ENCODE peak calls at places on chromosomes 16 and 17, in four cellular contexts. L is uterus, Z is left ventricle myocardium inferior, Q is fibroblast of pulmonary artery. J is an unnamed sample.

GRCh38 chr17:410674-411401 is 58.2 kb upstream of the RPH3AL start:
- DNase-seq in Q (peak), L (peak), Z (no peak), J (no peak)

GRCh38 chr16:68539704-68540370 is 746 bp downstream of the ZFP90 start:
- DNase-seq in Z (no peak), Q (no peak), L (no peak), J (no peak)

GRCh38 chr17:39080416-39081179 is 70.8 kb downstream of the PLXDC1 start:
- DNase-seq in L (peak), Q (peak), Z (peak), J (no peak)

GRCh38 chr16:17448640-17449638 is 21.8 kb downstream of the XYLT1 start:
- DNase-seq in Z (peak), Q (no peak), L (no peak), J (no peak)

GRCh38 chr16:72711823-72712222 is 336.1 kb downstream of the ZFHX3 start:
- DNase-seq in L (no peak), Z (no peak), Q (no peak), J (no peak)

GRCh38 chr17:5000237-5000639 is 2.5 kb downstream of the KIF1C start:
- DNase-seq in Q (peak), Z (peak), L (peak), J (no peak)

GRCh38 chr16:50742521-50743150 is 750 bp downstream of the CYLD start:
- DNase-seq in Z (peak), Q (peak), L (no peak), J (no peak)

GRCh38 chr17:41681776-41682175 is 6.9 kb upstream of the EIF1 start:
- DNase-seq in Q (no peak), Z (no peak), L (no peak), J (no peak)

GRCh38 chr17:78665952-78666920 is 89.0 kb upstream of the DNAH17 start:
- DNase-seq in Q (no peak), Z (peak), L (no peak), J (no peak)

GRCh38 chr16:89103156-89103555 is 9.5 kb downstream of the ACSF3 start:
- DNase-seq in Q (no peak), L (no peak), Z (no peak), J (no peak)

GRCh38 chr16:23181506-23181905 is 1.0 kb upstream of the SCNN1G start:
- DNase-seq in L (no peak), Z (no peak), Q (no peak), J (no peak)

GRCh38 chr16:23183486-23183862 is 929 bp downstream of the SCNN1G start:
- DNase-seq in Z (no peak), L (no peak), Q (no peak), J (no peak)

GRCh38 chr16:23185661-23186060 is 3.1 kb downstream of the SCNN1G start:
- DNase-seq in L (no peak), Q (no peak), Z (no peak), J (no peak)

GRCh38 chr16:23182206-23182674 is 305 bp upstream of the SCNN1G start:
- DNase-seq in Z (peak), L (peak), Q (peak), J (peak)

GRCh38 chr16:23182675-23183485 is at the start of gene SCNN1G:
- DNase-seq in Q (no peak), L (peak), Z (peak), J (no peak)
- H3K4me3 ChIP-seq in Q (no peak), L (peak), Z (peak), J (peak)

GRCh38 chr17:83067071-83067717 is 12.2 kb upstream of the METRNL start:
- DNase-seq in L (peak), Q (no peak), Z (peak), J (no peak)

GRCh38 chr17:83065660-83066542 is 13.5 kb upstream of the METRNL start:
- DNase-seq in Q (no peak), L (peak), Z (peak), J (no peak)

GRCh38 chr17:83069571-83069906 is 9.9 kb upstream of the METRNL start:
- DNase-seq in L (no peak), Q (no peak), Z (no peak), J (no peak)

GRCh38 chr17:83068641-83069570 is 10.5 kb upstream of the METRNL start:
- DNase-seq in Q (no peak), L (no peak), Z (no peak), J (no peak)

DNA sequence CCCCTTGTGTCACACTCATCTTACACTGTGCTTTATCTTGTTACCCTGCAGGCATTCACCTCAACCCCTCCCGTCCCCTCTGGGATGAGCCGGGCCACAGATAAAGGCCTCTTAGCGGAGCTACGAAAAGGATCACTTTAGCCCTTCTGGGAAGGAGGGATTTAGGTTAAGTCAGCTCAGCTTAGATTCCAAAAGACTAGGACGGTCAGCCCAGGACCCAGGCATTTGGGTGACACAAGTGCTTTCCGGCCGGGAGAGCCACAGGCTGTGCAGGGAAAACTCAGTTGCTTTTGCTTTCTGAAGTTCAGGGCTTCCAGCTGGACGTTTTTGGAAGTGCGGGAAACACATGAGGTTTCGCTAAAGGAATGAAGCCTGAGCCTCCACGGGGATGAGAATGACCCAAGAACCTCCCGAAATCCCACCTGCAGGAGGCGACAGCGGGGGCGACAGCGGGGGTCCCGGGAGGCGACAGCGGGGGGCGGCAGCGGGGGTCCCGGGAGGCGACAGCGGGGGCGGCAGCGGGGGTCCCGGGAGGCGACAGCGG is 11.6 kb upstream of the METRNL start:
- DNase-seq in L (no peak), Q (no peak), Z (peak), J (no peak)
- TF ChIP-seq CTCF in L (no peak), Q (no peak), Z (no peak), J (no peak)

GRCh38 chr16:67190041-67190440 is at the start of gene EXOC3L1:
- DNase-seq in Z (no peak), L (no peak), Q (no peak), J (no peak)

GRCh38 chr16:67192781-67193260 is 866 bp downstream of the E2F4 start:
- DNase-seq in L (no peak), Z (no peak), Q (no peak), J (no peak)

GRCh38 chr16:67190448-67191399 is 788 bp upstream of the EXOC3L1 start:
- DNase-seq in L (no peak), Z (no peak), Q (peak), J (no peak)

GRCh38 chr16:67191995-67192681 is at the start of gene E2F4:
- DNase-seq in Z (peak), L (peak), Q (peak), J (peak)

DNA sequence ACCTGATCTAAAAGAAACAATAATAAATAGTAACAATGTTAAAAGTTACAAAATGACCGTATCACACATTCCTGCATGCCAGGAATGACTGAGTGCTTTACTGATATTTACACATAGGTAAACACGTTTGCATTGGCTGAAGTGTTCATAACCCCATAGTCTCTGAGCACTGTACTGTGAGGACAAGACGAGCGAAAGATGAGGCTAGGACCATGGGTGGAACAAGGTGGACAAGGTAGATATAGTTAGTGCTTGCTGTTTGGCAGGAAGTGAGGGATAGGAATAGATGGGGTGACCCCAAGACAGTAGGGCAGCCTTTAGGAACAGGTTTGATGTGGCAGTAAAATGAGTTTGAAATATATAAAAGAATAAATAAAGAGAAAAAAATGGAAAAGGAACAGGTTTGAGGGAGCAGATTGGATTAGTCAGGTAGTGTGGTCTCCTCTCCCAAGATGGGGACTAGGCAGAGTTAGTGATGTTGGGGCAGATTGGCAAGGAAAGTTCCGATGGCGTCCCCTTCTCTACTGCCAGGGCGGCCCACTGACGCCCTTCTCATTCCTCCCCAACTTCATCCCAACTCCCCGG is 453 bp upstream of the E2F4 start:
- DNase-seq in Q (no peak), Z (no peak), L (no peak), J (no peak)
- H3K4me3 ChIP-seq in Q (peak), Z (peak), L (peak), J (peak)

GRCh38 chr17:7636192-7636591 is 6.3 kb downstream of the SHBG start:
- DNase-seq in Z (no peak), L (no peak), Q (no peak), J (no peak)

GRCh38 chr17:7632492-7632894 is 2.6 kb downstream of the SHBG start:
- DNase-seq in L (no peak), Q (peak), Z (no peak), J (no peak)

GRCh38 chr17:7633093-7633492 is 3.2 kb downstream of the SHBG start:
- DNase-seq in L (no peak), Q (no peak), Z (no peak), J (no peak)

GRCh38 chr17:7631398-7632380 is 1.8 kb downstream of the SHBG start:
- DNase-seq in Q (no peak), Z (peak), L (no peak), J (no peak)

GRCh38 chr17:7634384-7634783 is 4.4 kb downstream of the SHBG start:
- DNase-seq in Q (peak), Z (peak), L (peak), J (no peak)
- TF ChIP-seq CTCF in Q (peak), Z (peak), L (peak), J (peak)

DNA sequence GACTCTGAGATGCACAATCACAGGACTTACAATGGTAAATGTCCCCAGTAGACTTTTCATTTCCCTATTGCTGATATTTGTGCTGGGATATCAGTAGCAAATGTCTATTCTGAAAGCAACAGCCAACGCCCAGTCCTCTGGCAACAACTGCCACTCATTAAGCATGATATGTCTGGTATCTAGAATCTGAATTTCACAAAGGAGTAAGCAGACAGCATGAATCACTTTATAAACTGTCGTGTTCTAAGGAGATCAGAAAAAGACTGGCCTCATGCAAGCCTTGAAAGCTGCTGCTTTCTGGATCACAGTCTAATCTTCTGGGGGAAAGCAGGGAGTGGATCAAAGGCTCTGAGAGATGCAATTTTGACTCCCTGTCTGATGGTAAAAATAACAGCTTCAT is 153.1 kb upstream of the NOG start:
- DNase-seq in Q (no peak), L (no peak), Z (no peak), J (peak)
- H3K4me3 ChIP-seq in Q (no peak), L (no peak), Z (no peak), J (no peak)

GRCh38 chr16:57131351-57131970 is 39.1 kb downstream of the CPNE2 start:
- DNase-seq in Z (no peak), L (no peak), Q (no peak), J (no peak)

GRCh38 chr16:57133101-57133500 is 40.7 kb downstream of the CPNE2 start:
- DNase-seq in Q (no peak), Z (no peak), L (no peak), J (no peak)

GRCh38 chr16:57128787-57129389 is 36.5 kb downstream of the CPNE2 start:
- DNase-seq in L (no peak), Q (no peak), Z (no peak), J (no peak)

GRCh38 chr16:57132470-57132869 is 40.1 kb downstream of the CPNE2 start:
- DNase-seq in Z (no peak), L (no peak), Q (no peak), J (no peak)

DNA sequence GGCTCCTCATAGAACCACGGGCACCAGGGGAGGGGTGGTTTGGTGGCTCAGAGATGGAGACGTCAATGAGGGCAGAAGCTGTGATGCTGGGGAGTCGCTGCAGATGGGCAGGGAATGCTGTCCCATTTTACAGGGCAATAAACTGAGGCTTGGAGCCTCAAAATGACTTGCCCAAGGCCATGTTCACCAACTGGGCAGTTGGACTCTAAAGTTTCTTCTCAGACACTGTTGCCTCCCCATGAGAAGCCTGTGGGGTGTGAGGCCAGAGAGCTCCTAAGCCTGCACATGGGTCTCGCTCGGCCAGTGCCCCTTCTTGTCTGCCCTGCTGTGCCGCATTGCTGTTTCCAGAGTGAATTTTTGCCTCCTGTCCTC is 38.6 kb downstream of the CPNE2 start:
- DNase-seq in Z (no peak), L (no peak), Q (no peak), J (no peak)
- TF ChIP-seq CTCF in Z (no peak), L (no peak), Q (no peak), J (no peak)

DNA sequence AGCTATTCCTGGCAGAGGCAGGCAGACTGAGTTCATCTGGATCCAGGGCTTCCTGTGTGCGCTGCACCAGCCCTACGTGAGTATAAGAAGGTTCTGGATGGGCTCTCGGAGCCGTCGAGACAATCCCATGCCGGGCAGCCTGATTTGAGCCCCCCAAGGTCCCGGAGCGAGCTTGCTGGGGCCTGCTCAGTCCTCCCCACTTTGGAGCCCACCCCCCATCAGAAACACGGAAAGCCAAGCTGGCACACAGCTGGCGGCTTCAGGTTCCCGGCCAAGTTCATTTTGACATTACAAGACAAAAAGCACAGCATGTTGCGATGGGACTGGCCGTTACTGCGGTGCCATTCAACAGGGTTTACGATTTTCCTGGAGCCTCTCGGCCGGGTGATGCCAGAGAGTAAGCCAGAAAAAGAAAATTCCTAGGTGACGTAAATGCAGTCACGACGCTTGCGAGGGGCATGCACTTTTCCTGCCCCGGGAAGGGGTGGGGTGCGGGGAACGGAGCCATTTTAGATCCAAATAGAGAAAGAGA is 167.2 kb upstream of the FOXF1 start:
- DNase-seq in L (peak), Q (peak), Z (peak), J (peak)
- H3K4me3 ChIP-seq in L (no peak), Q (no peak), Z (peak), J (no peak)

GRCh38 chr16:16059895-16060590 is 110.6 kb downstream of the ABCC1 start:
- DNase-seq in Z (no peak), Q (no peak), L (no peak), J (no peak)

GRCh38 chr16:16067127-16067526 is 117.7 kb downstream of the ABCC1 start:
- DNase-seq in Z (no peak), L (no peak), Q (no peak), J (no peak)

GRCh38 chr16:16063685-16064084 is 114.3 kb downstream of the ABCC1 start:
- DNase-seq in Z (no peak), L (no peak), Q (no peak), J (no peak)

GRCh38 chr16:16064874-16065384 is 115.5 kb downstream of the ABCC1 start:
- DNase-seq in Q (no peak), Z (no peak), L (no peak), J (no peak)

DNA sequence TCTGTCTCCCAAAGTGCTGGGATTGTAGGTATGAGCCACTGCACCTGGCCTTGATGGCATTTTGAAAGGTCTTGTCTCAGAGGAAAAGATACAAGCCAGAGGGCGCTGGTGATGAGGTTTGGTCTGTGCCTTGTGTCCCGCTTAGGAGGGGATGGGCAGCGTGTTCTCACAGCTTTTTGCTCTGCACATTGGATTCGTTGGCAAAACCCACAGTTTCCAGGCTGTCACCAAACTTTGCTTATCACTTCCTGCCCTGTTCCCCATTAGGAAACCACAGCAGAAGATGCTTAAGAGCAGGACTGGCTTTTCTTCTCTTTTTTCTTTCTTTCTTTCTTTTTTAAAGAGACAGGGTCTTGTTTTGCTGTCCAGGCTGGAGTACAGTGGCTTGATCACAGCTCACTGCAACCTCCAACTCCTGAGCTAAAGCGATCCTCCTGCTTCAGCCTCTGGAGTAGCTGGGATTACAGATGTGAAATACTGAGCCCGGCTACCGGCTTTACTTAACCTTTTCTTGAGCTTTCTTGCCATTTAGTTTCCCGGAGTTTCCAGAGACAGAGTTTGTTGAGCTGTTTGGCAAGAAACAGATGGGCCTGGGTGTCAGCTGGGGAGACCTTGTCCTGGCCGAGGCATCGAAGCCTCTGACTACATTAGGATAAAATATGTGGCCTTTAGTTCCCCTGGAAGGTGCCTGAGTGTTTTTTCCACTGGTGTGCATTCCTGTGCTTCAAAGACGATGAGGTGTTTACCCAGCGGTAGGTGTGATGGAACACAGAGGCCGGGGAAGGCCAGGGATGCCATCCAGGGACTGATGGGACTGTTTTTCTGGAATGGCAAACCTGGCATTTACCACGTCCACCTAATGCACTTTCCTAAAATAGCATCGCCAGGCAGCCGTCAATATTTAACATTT is 112.9 kb downstream of the ABCC1 start:
- DNase-seq in Z (peak), L (no peak), Q (peak), J (no peak)
- TF ChIP-seq CTCF in Z (no peak), L (no peak), Q (no peak), J (no peak)

DNA sequence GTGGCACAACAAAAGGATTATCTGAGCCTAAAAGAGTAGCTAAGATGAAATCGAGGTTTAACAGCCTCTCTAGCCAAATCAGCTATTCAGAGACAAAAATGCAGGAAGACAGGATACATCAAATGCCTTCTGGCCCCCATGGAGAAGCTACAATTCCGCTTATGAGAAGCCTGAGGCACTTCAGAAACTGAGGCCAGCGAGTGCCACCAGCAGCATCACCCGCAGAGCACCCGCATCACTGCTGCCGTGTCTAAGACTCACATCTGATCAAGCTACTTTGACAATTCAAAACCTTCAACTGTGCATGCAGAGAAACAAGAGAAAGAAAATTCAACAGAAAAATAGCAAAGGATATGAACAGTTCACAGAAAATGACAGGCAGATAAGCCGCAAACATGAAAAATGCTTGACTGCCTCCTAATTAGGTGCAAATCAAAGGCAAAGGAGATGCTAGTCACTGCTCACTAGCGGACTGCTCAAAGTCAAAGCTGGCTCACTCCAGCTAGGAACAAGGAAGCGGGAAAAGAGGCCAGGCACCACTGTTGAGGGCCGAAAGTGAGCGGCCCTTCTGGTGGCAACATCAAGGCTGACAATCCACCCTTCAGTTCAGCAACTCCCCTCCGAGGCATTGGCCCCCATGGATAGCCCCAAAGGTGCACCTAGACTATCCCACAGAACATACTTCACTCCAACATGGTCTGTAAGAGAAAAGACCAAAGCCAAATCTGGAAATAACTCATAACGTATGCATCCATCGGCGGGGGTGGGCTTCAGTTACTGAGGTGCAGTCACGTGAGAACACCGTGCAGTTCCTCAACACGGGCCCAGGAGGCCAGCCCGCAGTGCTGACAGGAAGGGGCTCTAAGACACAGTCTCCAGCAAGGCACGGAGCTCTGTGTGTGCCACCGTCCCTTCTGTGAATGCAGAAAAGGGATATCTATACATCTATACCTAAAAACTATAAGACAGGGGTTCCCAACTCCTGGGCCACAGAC is 12.0 kb downstream of the MTHFSD start:
- DNase-seq in Z (no peak), Q (no peak), L (no peak), J (no peak)
- H3K4me3 ChIP-seq in Z (no peak), Q (no peak), L (no peak), J (no peak)

J was measured in retinal pigment epithelial cell.